ENCODE peak calls at places on chromosomes 3 and 15, in ten cellular contexts. Z is GM04504; X is Kasumi-1; J is NCI-H748 treated with DMSO at 0.1 percent for 48 hours; V is activated naive CD4-positive, alpha-beta T cell; E is NCI-H774; B is HFF-Myc; N is NCI-H524; R is EL; I is uterus. W is an unnamed sample.

GRCh38 chr3:128875556-128876120 is 3.8 kb upstream of the ACAD9 start:
- DNase-seq in R (no peak), J (no peak), E (no peak), V (peak; percentile 57), Z (no peak), B (no peak), X (peak; percentile 87), I (no peak), N (no peak), W (peak; percentile 79)

GRCh38 chr15:31228980-31229826 is 97.4 kb upstream of the KLF13 start:
- DNase-seq in N (no peak), E (peak; percentile 57), X (no peak), I (no peak), J (no peak), R (no peak), V (no peak), B (no peak), Z (no peak), W (no peak)

GRCh38 chr15:66647358-66647757 is 54.7 kb upstream of the SMAD6 start:
- DNase-seq in E (no peak), I (peak; percentile 42), X (no peak), N (no peak), J (no peak), Z (no peak), V (no peak), B (no peak), R (no peak), W (no peak)

GRCh38 chr3:134370611-134371451 is 3.4 kb downstream of the AMOTL2 start:
- DNase-seq in Z (peak; percentile 10), J (no peak), B (no peak), X (no peak), I (no peak), R (peak; percentile 17), E (no peak), V (no peak), N (no peak), W (no peak)

GRCh38 chr3:157836022-157836421 is 270.2 kb downstream of the SHOX2 start:
- DNase-seq in I (no peak), E (no peak), N (no peak), B (no peak), V (no peak), R (no peak), Z (no peak), X (no peak), J (no peak), W (no peak)

GRCh38 chr3:155807823-155808222 is 1.7 kb upstream of the C3orf33 start:
- DNase-seq in V (no peak), B (no peak), R (no peak), I (no peak), N (no peak), Z (no peak), E (no peak), X (no peak), J (no peak), W (no peak)

GRCh38 chr3:33943277-33943676 is 144.8 kb downstream of the PDCD6IP start:
- DNase-seq in J (no peak), R (no peak), Z (no peak), N (no peak), B (no peak), E (no peak), X (no peak), V (no peak), I (no peak), W (no peak)

GRCh38 chr3:55959681-55960080 is 472.6 kb upstream of the WNT5A start:
- DNase-seq in R (no peak), X (no peak), E (no peak), N (no peak), Z (no peak), I (no peak), J (no peak), B (no peak), V (no peak), W (no peak)

GRCh38 chr3:78398401-78398800 is 1358.5 kb downstream of the ROBO2 start:
- DNase-seq in E (no peak), X (no peak), Z (no peak), J (no peak), I (no peak), R (no peak), V (no peak), N (no peak), B (no peak), W (no peak)

GRCh38 chr3:16618721-16619120 is 13.5 kb upstream of the DAZL start:
- DNase-seq in Z (peak; percentile 10), X (no peak), N (no peak), I (no peak), R (peak; percentile 62), J (no peak), B (no peak), V (no peak), E (no peak), W (no peak)

GRCh38 chr15:80031841-80032240 is 27.6 kb upstream of the ZFAND6 start:
- DNase-seq in N (no peak), I (no peak), J (peak; percentile 45), Z (no peak), E (peak; percentile 26), V (no peak), R (no peak), X (no peak), B (no peak), W (no peak)

GRCh38 chr15:88848203-88848602 is 45.0 kb downstream of the ACAN start:
- DNase-seq in E (no peak), N (no peak), I (no peak), X (no peak), J (no peak), B (no peak), R (no peak), V (no peak), Z (no peak), W (no peak)

GRCh38 chr15:99466701-99467337 is 99.0 kb upstream of the MEF2A start:
- DNase-seq in N (no peak), I (no peak), Z (no peak), V (no peak), E (no peak), X (peak; percentile 87), B (no peak), R (no peak), J (no peak), W (no peak)

GRCh38 chr3:133568294-133569014 is 5.0 kb upstream of the CDV3 start:
- DNase-seq in Z (no peak), X (no peak), J (no peak), N (no peak), B (no peak), I (no peak), V (no peak), R (peak; percentile 98), E (no peak), W (no peak)

GRCh38 chr3:149375164-149375823 is 2.2 kb downstream of the TM4SF1 start:
- DNase-seq in X (no peak), Z (no peak), V (no peak), E (no peak), I (no peak), B (no peak), R (peak; percentile 28), N (no peak), J (no peak), W (no peak)

W was measured in OCI-M1.